ENCODE peak calls at places on chromosomes 16 and 17, in five cellular contexts. F, T, X, Q and C are unnamed samples.

GRCh38 chr17:32992360-32993033 is 850 bp downstream of the SPACA3 start:
- DNase-seq in F (no peak), T (no peak), X (no peak), Q (no peak), C (no peak)

GRCh38 chr17:42748906-42749798 is 4.3 kb upstream of the EZH1 start:
- DNase-seq in F (no peak), T (no peak), X (no peak), Q (no peak), C (no peak)

GRCh38 chr16:85401370-85401916 is 211.7 kb upstream of the GSE1 start:
- DNase-seq in F (no peak), T (no peak), X (no peak), Q (peak), C (no peak)

GRCh38 chr17:31510273-31511175 is 119.0 kb downstream of the RAB11FIP4 start:
- DNase-seq in F (no peak), T (no peak), X (no peak), Q (no peak), C (no peak)

GRCh38 chr17:41478240-41478639 is 2.7 kb downstream of the KRT35 start:
- DNase-seq in F (no peak), T (no peak), X (no peak), Q (no peak), C (no peak)

GRCh38 chr16:69194488-69194887 is 7.5 kb downstream of the SNTB2 start:
- DNase-seq in F (no peak), T (no peak), X (no peak), Q (no peak), C (no peak)

GRCh38 chr16:10662212-10662611 is 32.5 kb downstream of the TEKT5 start:
- DNase-seq in F (no peak), T (no peak), X (no peak), Q (no peak), C (no peak)

GRCh38 chr17:40724656-40725055 is 21.1 kb upstream of the KRT24 start:
- DNase-seq in F (no peak), T (no peak), X (no peak), Q (no peak), C (no peak)

GRCh38 chr16:88872650-88873331 is 6.3 kb upstream of the PABPN1L start:
- DNase-seq in F (no peak), T (no peak), X (no peak), Q (no peak), C (no peak)

GRCh38 chr16:19711643-19712042 is 6.4 kb downstream of the KNOP1 start:
- DNase-seq in F (no peak), T (no peak), X (no peak), Q (no peak), C (no peak)

GRCh38 chr17:7894866-7895265 is 6.3 kb downstream of the CHD3 start:
- DNase-seq in F (no peak), T (no peak), X (no peak), Q (no peak), C (no peak)

GRCh38 chr17:50219939-50220465 is 18.6 kb upstream of the COL1A1 start:
- DNase-seq in F (no peak), T (no peak), X (peak), Q (no peak), C (no peak)

GRCh38 chr17:31738067-31738466 is 121.0 kb downstream of the COPRS start:
- DNase-seq in F (no peak), T (no peak), X (no peak), Q (no peak), C (no peak)

GRCh38 chr16:27721548-27722265 is 171.8 kb downstream of the KATNIP start:
- DNase-seq in F (no peak), T (peak), X (no peak), Q (no peak), C (peak)

GRCh38 chr17:17151055-17151454 is 55.1 kb downstream of the PLD6 start:
- DNase-seq in F (no peak), T (peak), X (no peak), Q (no peak), C (peak)

GRCh38 chr16:52572656-52573055 is 25.7 kb upstream of the TOX3 start:
- DNase-seq in F (no peak), T (no peak), X (no peak), Q (no peak), C (no peak)

GRCh38 chr17:39564201-39564828 is 43.4 kb downstream of the NEUROD2 start:
- DNase-seq in F (peak), T (no peak), X (no peak), Q (no peak), C (no peak)

GRCh38 chr17:32536736-32537646 is 50.2 kb downstream of the CDK5R1 start:
- DNase-seq in F (no peak), T (no peak), X (no peak), Q (no peak), C (peak)

GRCh38 chr17:79888009-79888540 is 48.8 kb upstream of the CBX4 start:
- DNase-seq in F (no peak), T (no peak), X (no peak), Q (no peak), C (no peak)

GRCh38 chr16:11448796-11449416 is 103.6 kb downstream of the RMI2 start:
- DNase-seq in F (no peak), T (no peak), X (no peak), Q (no peak), C (no peak)

GRCh38 chr16:68356249-68356918 is 45.6 kb downstream of the PRMT7 start:
- DNase-seq in F (no peak), T (no peak), X (no peak), Q (peak), C (no peak)

GRCh38 chr17:75820411-75821080 is 23.7 kb downstream of the UNC13D start:
- DNase-seq in F (no peak), T (no peak), X (no peak), Q (no peak), C (no peak)